ENCODE peak calls at places on chromosomes 12 and 14, in six cellular contexts. One of them, this sample, is unnamed.

GRCh38 chr14:92524603-92525185 is 11.1 kb downstream of the RIN3 start:
- DNase-seq in cardiac fibroblast: no peak
- DNase-seq in DMS 273 treated with DMSO at 0.1 percent for 48 hours: no peak
- DNase-seq in progenitor cell of endocrine pancreas: no peak
- DNase-seq in AG09309: no peak
- DNase-seq in NCI-H510A: no peak
- DNase-seq in this sample: no peak

GRCh38 chr14:93984070-93984469 is 7.7 kb upstream of the ASB2 start:
- DNase-seq in cardiac fibroblast: peak
- DNase-seq in DMS 273 treated with DMSO at 0.1 percent for 48 hours: no peak
- DNase-seq in progenitor cell of endocrine pancreas: no peak
- DNase-seq in AG09309: no peak
- DNase-seq in NCI-H510A: no peak
- DNase-seq in this sample: no peak

GRCh38 chr12:96063046-96063445 is 27.7 kb upstream of the LTA4H start:
- DNase-seq in cardiac fibroblast: peak
- DNase-seq in DMS 273 treated with DMSO at 0.1 percent for 48 hours: no peak
- DNase-seq in progenitor cell of endocrine pancreas: no peak
- DNase-seq in AG09309: no peak
- DNase-seq in NCI-H510A: no peak
- DNase-seq in this sample: no peak

GRCh38 chr12:4734625-4735196 is 14.5 kb downstream of the GALNT8 start:
- DNase-seq in cardiac fibroblast: no peak
- DNase-seq in DMS 273 treated with DMSO at 0.1 percent for 48 hours: no peak
- DNase-seq in progenitor cell of endocrine pancreas: no peak
- DNase-seq in AG09309: no peak
- DNase-seq in NCI-H510A: no peak
- DNase-seq in this sample: no peak

GRCh38 chr12:97960741-97961608 is 498.4 kb downstream of the RMST start:
- DNase-seq in cardiac fibroblast: peak
- DNase-seq in DMS 273 treated with DMSO at 0.1 percent for 48 hours: no peak
- DNase-seq in progenitor cell of endocrine pancreas: peak
- DNase-seq in AG09309: no peak
- DNase-seq in NCI-H510A: no peak
- DNase-seq in this sample: peak

GRCh38 chr12:107417004-107417403 is 268.6 kb upstream of the PWP1 start:
- DNase-seq in cardiac fibroblast: no peak
- DNase-seq in DMS 273 treated with DMSO at 0.1 percent for 48 hours: no peak
- DNase-seq in progenitor cell of endocrine pancreas: no peak
- DNase-seq in AG09309: no peak
- DNase-seq in NCI-H510A: no peak
- DNase-seq in this sample: no peak

GRCh38 chr14:38158468-38158867 is 49.2 kb upstream of the SSTR1 start:
- DNase-seq in cardiac fibroblast: no peak
- DNase-seq in DMS 273 treated with DMSO at 0.1 percent for 48 hours: no peak
- DNase-seq in progenitor cell of endocrine pancreas: no peak
- DNase-seq in AG09309: no peak
- DNase-seq in NCI-H510A: no peak
- DNase-seq in this sample: no peak

GRCh38 chr12:50234347-50234746 is 49.0 kb downstream of the LIMA1 start:
- DNase-seq in cardiac fibroblast: peak
- DNase-seq in DMS 273 treated with DMSO at 0.1 percent for 48 hours: no peak
- DNase-seq in progenitor cell of endocrine pancreas: no peak
- DNase-seq in AG09309: no peak
- DNase-seq in NCI-H510A: no peak
- DNase-seq in this sample: no peak